ENCODE peak calls at places on chromosome 5, in eight cellular contexts. B is HS-5; M is T-helper 1 cell; F is activated naive CD8-positive, alpha-beta T cell treated with anti-CD3 and anti-CD28 coated beads for 36 hours; Z is fibroblast of lung; G is stimulated activated naive CD8-positive, alpha-beta T cell treated with anti-CD3 and anti-CD28 coated beads, Interleukin-15, amount 100 ng/mL, for 72 hours; K is posterior vena cava; C is A549. A is an unnamed sample.
A peak's percentile ranks its signal among the peaks of the same experiment; 100 is the strongest.

GRCh38 chr5:69074664-69075521 is 18.9 kb upstream of the SLC30A5 start:
- DNase-seq in B (no peak), G (no peak), K (no peak), Z (no peak), C (no peak), M (no peak), F (no peak), A (peak; percentile 59)

GRCh38 chr5:9066349-9066748 is 479.5 kb downstream of the SEMA5A start:
- DNase-seq in G (no peak), M (no peak), B (no peak), K (no peak), F (no peak), C (no peak), Z (no peak), A (no peak)

GRCh38 chr5:150642567-150642927 is 2.1 kb downstream of the SYNPO start:
- DNase-seq in C (peak; percentile 83), B (peak; percentile 85), Z (peak; percentile 93), M (no peak), G (no peak), F (no peak), K (no peak), A (peak; percentile 90)

GRCh38 chr5:173794901-173795416 is 93.2 kb upstream of the CPEB4 start:
- DNase-seq in G (no peak), C (no peak), B (no peak), Z (no peak), K (no peak), M (no peak), F (no peak), A (no peak)

GRCh38 chr5:93926831-93927600 is 185.6 kb upstream of the POU5F2 start:
- DNase-seq in M (no peak), G (no peak), B (no peak), F (no peak), C (no peak), K (no peak), Z (peak; percentile 64), A (peak; percentile 30)

GRCh38 chr5:159864885-159865622 is 51.2 kb upstream of the ADRA1B start:
- DNase-seq in M (no peak), F (no peak), K (no peak), Z (peak; percentile 59), B (no peak), G (no peak), C (no peak), A (peak; percentile 32)

GRCh38 chr5:117463836-117464235 is 889.2 kb upstream of the SEMA6A start:
- DNase-seq in Z (no peak), F (no peak), B (peak; percentile 22), C (no peak), G (no peak), K (no peak), M (no peak), A (peak; percentile 72)

GRCh38 chr5:87210743-87211142 is 56.9 kb upstream of the RASA1 start:
- DNase-seq in Z (no peak), B (no peak), C (no peak), M (no peak), G (no peak), F (no peak), K (no peak), A (no peak)

GRCh38 chr5:132495063-132495671 is 4.6 kb upstream of the IRF1 start:
- DNase-seq in C (no peak), G (no peak), M (no peak), B (no peak), K (peak; percentile 80), Z (no peak), F (no peak), A (no peak)

GRCh38 chr5:107917983-107918382 is 247.2 kb upstream of the EFNA5 start:
- DNase-seq in M (no peak), C (no peak), G (no peak), K (no peak), B (no peak), Z (peak; percentile 23), F (no peak), A (peak; percentile 13)

GRCh38 chr5:6829150-6829784 is 116.0 kb downstream of the TENT4A start:
- DNase-seq in K (no peak), C (no peak), F (peak; percentile 67), Z (no peak), B (no peak), G (peak; percentile 54), M (no peak), A (no peak)

A was measured in myocyte.